ENCODE peak calls at places on chromosomes 12 and 14, in five cellular contexts. One of them, this sample, is unnamed.

GRCh38 chr12:47408171-47408871 is 297.5 kb downstream of the RPAP3 start:
- DNase-seq in astrocyte: no peak
- DNase-seq in endodermal cell: peak; percentile 83
- DNase-seq in HT1080: peak; percentile 52
- DNase-seq in GM04504: no peak
- DNase-seq in this sample: peak; percentile 48

GRCh38 chr12:41190360-41190759 is 2.2 kb downstream of the PDZRN4 start:
- DNase-seq in astrocyte: peak; percentile 6
- DNase-seq in endodermal cell: peak; percentile 65
- DNase-seq in HT1080: no peak
- DNase-seq in GM04504: no peak
- DNase-seq in this sample: no peak

GRCh38 chr12:123895477-123895876 is 77.2 kb downstream of the CCDC92 start:
- DNase-seq in astrocyte: no peak
- DNase-seq in endodermal cell: no peak
- DNase-seq in HT1080: no peak
- DNase-seq in GM04504: no peak
- DNase-seq in this sample: no peak

GRCh38 chr12:52053570-52054209 is 2.4 kb downstream of the NR4A1 start:
- DNase-seq in astrocyte: peak; percentile 23
- DNase-seq in endodermal cell: no peak
- DNase-seq in HT1080: no peak
- DNase-seq in GM04504: no peak
- DNase-seq in this sample: no peak

GRCh38 chr14:77660754-77661153 is 44.3 kb upstream of the SPTLC2 start:
- DNase-seq in astrocyte: peak; percentile 44
- DNase-seq in endodermal cell: no peak
- DNase-seq in HT1080: no peak
- DNase-seq in GM04504: no peak
- DNase-seq in this sample: no peak

GRCh38 chr12:753401-754237 is 1.2 kb downstream of the WNK1 start:
- DNase-seq in astrocyte: no peak
- DNase-seq in endodermal cell: peak; percentile 85
- DNase-seq in HT1080: peak; percentile 11
- DNase-seq in GM04504: no peak
- DNase-seq in this sample: peak; percentile 72

GRCh38 chr14:25090716-25091454 is 40.9 kb upstream of the STXBP6 start:
- DNase-seq in astrocyte: peak; percentile 79
- DNase-seq in endodermal cell: peak; percentile 57
- DNase-seq in HT1080: peak; percentile 72
- DNase-seq in GM04504: no peak
- DNase-seq in this sample: no peak

GRCh38 chr12:124030510-124030909 is 57.5 kb downstream of the ZNF664 start:
- DNase-seq in astrocyte: peak; percentile 84
- DNase-seq in endodermal cell: peak; percentile 73
- DNase-seq in HT1080: peak; percentile 48
- DNase-seq in GM04504: peak; percentile 76
- DNase-seq in this sample: no peak

GRCh38 chr12:108567974-108568652 is 5.7 kb downstream of the ISCU start:
- DNase-seq in astrocyte: peak; percentile 68
- DNase-seq in endodermal cell: peak; percentile 13
- DNase-seq in HT1080: no peak
- DNase-seq in GM04504: no peak
- DNase-seq in this sample: peak; percentile 58

GRCh38 chr12:1642513-1642912 is 13.5 kb downstream of the WNT5B start:
- DNase-seq in astrocyte: no peak
- DNase-seq in endodermal cell: peak; percentile 68
- DNase-seq in HT1080: no peak
- DNase-seq in GM04504: no peak
- DNase-seq in this sample: no peak

GRCh38 chr12:22018860-22019259 is 27.2 kb upstream of the CMAS start:
- DNase-seq in astrocyte: no peak
- DNase-seq in endodermal cell: no peak
- DNase-seq in HT1080: no peak
- DNase-seq in GM04504: no peak
- DNase-seq in this sample: no peak

This sample was measured in GM06990.